ENCODE peak calls at places on chromosomes 13 and 19, in six cellular contexts. J is Peyer's patch, F is uterus, U is breast epithelium, K is tibial nerve, T is testis. H is an unnamed sample. For H3K4me1, the result is how much of the 10 kb centered on the place peaks cover.

GRCh38 chr19:50205681-50206138 is 2.3 kb downstream of the MYH14 start:
- DNase-seq in J (no peak), F (no peak), U (peak), K (no peak), T (no peak), H (peak)

GRCh38 chr19:17797397-17798201 is 2.7 kb downstream of the B3GNT3 start:
- DNase-seq in J (no peak), F (no peak), U (no peak), K (no peak), T (no peak), H (peak)

GRCh38 chr13:80945328-80945727 is 604.4 kb upstream of the SPRY2 start:
- DNase-seq in J (no peak), F (no peak), U (no peak), K (no peak), T (no peak), H (no peak)

GRCh38 chr13:31044658-31045620 is 112.5 kb downstream of the TEX26 start:
- DNase-seq in J (no peak), F (no peak), U (no peak), K (no peak), T (no peak), H (no peak)

GRCh38 chr13:106595623-106596022 is 27.7 kb upstream of the ARGLU1 start:
- DNase-seq in J (no peak), F (peak), U (no peak), K (no peak), T (peak), H (no peak)

GRCh38 chr13:36966404-36966803 is 32.7 kb downstream of the ALG5 start:
- DNase-seq in J (no peak), F (no peak), U (no peak), K (no peak), T (no peak), H (no peak)

GRCh38 chr13:48001127-48001881 is at the start of gene SUCLA2:
- DNase-seq in J (peak), F (peak), U (peak), K (peak), T (peak), H (peak)

GRCh38 chr13:32432856-32433255 is 4.9 kb upstream of the N4BP2L1 start:
- DNase-seq in J (no peak), F (no peak), U (peak), K (no peak), T (no peak), H (peak)

GRCh38 chr19:46866407-46867132 is 5.8 kb downstream of the ARHGAP35 start:
- DNase-seq in J (no peak), F (no peak), U (no peak), K (no peak), T (no peak), H (no peak)

GRCh38 chr13:20160346-20161274 is at the start of gene GJA3:
- DNase-seq in J (peak), F (no peak), U (no peak), K (no peak), T (peak), H (no peak)

GRCh38 chr13:100536643-100537180 is 51.9 kb downstream of the GGACT start:
- DNase-seq in J (no peak), F (no peak), U (no peak), K (no peak), T (no peak), H (no peak)

GRCh38 chr13:28047784-28048388 is 52.5 kb downstream of the FLT3 start:
- DNase-seq in J (no peak), F (no peak), U (no peak), K (no peak), T (no peak), H (no peak)

GRCh38 chr13:101875717-101876393 is 423.4 kb downstream of the ITGBL1 start:
- DNase-seq in J (no peak), F (no peak), U (no peak), K (peak), T (no peak), H (peak)

GRCh38 chr19:35944553-35944952 is 8.4 kb downstream of the LRFN3 start:
- DNase-seq in J (no peak), F (no peak), U (no peak), K (no peak), T (no peak), H (no peak)

GRCh38 chr13:76637651-76638111 is 248.5 kb downstream of the KCTD12 start:
- DNase-seq in J (no peak), F (no peak), U (no peak), K (no peak), T (no peak), H (no peak)

GRCh38 chr13:43444085-43444484 is 342.7 kb downstream of the ENOX1 start:
- DNase-seq in J (no peak), F (no peak), U (no peak), K (no peak), T (no peak), H (no peak)

GRCh38 chr13:29589967-29590366 is 5.5 kb downstream of the SLC7A1 start:
- DNase-seq in J (no peak), F (no peak), U (no peak), K (no peak), T (no peak), H (no peak)

GRCh38 chr13:29591310-29591709 is 4.2 kb downstream of the SLC7A1 start:
- DNase-seq in J (no peak), F (no peak), U (no peak), K (no peak), T (no peak), H (no peak)

GRCh38 chr13:29587645-29588044 is 7.8 kb downstream of the SLC7A1 start:
- DNase-seq in J (no peak), F (peak), U (no peak), K (no peak), T (peak), H (no peak)

GRCh38 chr13:29593605-29594297 is 1.7 kb downstream of the SLC7A1 start:
- DNase-seq in J (no peak), F (no peak), U (no peak), K (no peak), T (no peak), H (no peak)

GRCh38 chr13:29589234-29589633 is 6.3 kb downstream of the SLC7A1 start:
- DNase-seq in J (no peak), F (no peak), U (no peak), K (no peak), T (peak), H (no peak)
- H3K4me1 ChIP-seq in J (under half), F (under half), U (under half), K (under half), T (under half), H (under half)

GRCh38 chr19:48319647-48320537 is 5.5 kb upstream of the EMP3 start:
- DNase-seq in J (peak), F (peak), U (peak), K (peak), T (peak), H (peak)

GRCh38 chr19:48321372-48321621 is 4.1 kb upstream of the EMP3 start:
- DNase-seq in J (peak), F (peak), U (peak), K (peak), T (peak), H (peak)

GRCh38 chr19:48318286-48318987 is 6.9 kb upstream of the EMP3 start:
- DNase-seq in J (no peak), F (no peak), U (no peak), K (no peak), T (no peak), H (no peak)

GRCh38 chr19:48325265-48325910 is at the start of gene EMP3:
- DNase-seq in J (peak), F (peak), U (peak), K (peak), T (peak), H (peak)

GRCh38 chr19:48321622-48322591 is 3.4 kb upstream of the EMP3 start:
- DNase-seq in J (peak), F (peak), U (peak), K (peak), T (peak), H (peak)
- TF ChIP-seq POLR2A in J (peak), F (peak), U (peak), K (peak), T (peak), H (peak)

GRCh38 chr19:1066748-1067340 is at the start of gene ARHGAP45:
- DNase-seq in J (peak), F (no peak), U (no peak), K (no peak), T (no peak), H (no peak)

GRCh38 chr19:1069009-1069779 is 2.2 kb downstream of the ARHGAP45 start:
- DNase-seq in J (peak), F (no peak), U (no peak), K (peak), T (peak), H (no peak)

GRCh38 chr19:1067341-1068103 is 555 bp downstream of the ARHGAP45 start:
- DNase-seq in J (no peak), F (no peak), U (no peak), K (no peak), T (no peak), H (no peak)

GRCh38 chr19:1066251-1066747 is 668 bp upstream of the ARHGAP45 start:
- DNase-seq in J (no peak), F (no peak), U (no peak), K (no peak), T (no peak), H (no peak)

DNA sequence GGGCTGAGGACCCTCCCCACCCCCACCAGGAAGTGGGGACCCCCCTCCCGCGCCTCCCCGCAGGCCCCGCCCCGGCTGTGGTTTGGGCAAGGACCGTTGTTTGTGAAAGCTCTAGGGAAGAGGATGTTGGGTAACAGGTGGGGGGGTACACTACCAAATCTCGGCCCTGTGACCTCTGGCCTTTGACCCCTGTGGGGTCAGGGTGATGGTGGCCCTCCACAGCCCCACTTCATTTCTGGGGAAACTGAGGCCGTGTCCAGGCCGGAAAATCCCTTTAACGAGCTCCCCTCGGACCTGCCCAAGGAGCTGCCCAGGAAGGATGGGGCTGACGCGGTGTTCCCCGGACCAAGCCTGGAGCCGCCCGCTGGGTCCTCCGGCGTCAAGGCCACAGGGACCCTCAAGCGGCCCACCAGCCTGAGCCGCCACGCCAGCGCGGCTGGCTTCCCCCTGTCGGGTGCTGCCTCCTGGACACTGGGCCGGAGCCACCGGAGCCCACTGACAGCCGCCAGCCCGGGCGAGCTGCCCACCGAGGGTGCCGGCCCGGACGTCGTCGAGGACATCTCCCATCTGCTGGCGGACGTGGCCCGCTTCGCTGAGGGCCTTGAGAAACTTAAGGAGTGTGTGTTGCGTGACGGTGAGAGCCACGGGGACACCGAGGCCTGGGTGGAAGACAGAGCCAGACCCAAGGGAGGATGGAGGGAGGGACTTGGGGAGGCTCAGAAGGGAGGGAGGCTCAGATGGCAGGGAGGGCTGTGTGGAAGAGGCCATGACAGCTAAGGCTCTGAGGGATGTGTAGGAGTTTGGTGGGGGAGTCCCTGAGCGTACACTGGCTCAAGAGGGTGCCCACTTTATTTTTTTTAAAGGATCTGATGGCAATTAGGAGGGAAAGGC is 1.4 kb downstream of the ARHGAP45 start:
- DNase-seq in J (peak), F (no peak), U (no peak), K (peak), T (no peak), H (no peak)
- H3K4me1 ChIP-seq in J (under half), F (under half), U (under half), K (under half), T (under half), H (under half)

DNA sequence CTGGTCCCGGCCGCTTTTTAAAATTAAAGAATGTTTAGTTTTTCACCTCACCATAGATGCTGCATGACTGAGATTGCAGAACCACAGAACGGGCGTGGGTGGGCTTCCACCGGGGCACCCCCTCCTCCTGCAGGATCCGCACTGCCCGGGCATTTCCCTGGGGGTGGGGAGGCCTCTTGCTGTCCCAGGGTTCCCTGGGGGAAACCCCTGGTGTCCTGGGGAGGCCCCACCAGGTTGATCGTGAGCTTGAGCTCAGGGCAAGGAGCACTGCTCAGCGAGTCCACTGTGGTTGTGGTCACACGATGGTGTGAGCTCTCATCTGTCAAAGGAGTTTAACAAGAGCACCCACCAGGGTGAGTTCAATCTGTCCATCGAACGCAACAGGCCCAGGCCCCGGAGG is 11.4 kb upstream of the TCF3 start:
- DNase-seq in J (peak), F (no peak), U (no peak), K (no peak), T (no peak), H (no peak)
- TF ChIP-seq POLR2A in J (no peak), F (no peak), U (no peak), K (no peak), T (no peak), H (no peak)

GRCh38 chr19:41548047-41548446 is 27.9 kb upstream of the CEACAM21 start:
- DNase-seq in J (no peak), F (no peak), U (no peak), K (no peak), T (no peak), H (no peak)
- H3K4me1 ChIP-seq in J (under half), F (under half), U (under half), K (under half), T (under half), H (under half)

GRCh38 chr19:51687791-51688664 is 5.1 kb upstream of the SPACA6 start:
- DNase-seq in J (no peak), F (peak), U (peak), K (peak), T (peak), H (no peak)

GRCh38 chr19:51691122-51692064 is 1.7 kb upstream of the SPACA6 start:
- DNase-seq in J (no peak), F (no peak), U (no peak), K (no peak), T (peak), H (no peak)

GRCh38 chr19:51690359-51691121 is 2.6 kb upstream of the SPACA6 start:
- DNase-seq in J (peak), F (peak), U (peak), K (peak), T (peak), H (peak)

GRCh38 chr19:51689751-51690358 is 3.3 kb upstream of the SPACA6 start:
- DNase-seq in J (no peak), F (peak), U (no peak), K (peak), T (peak), H (no peak)

DNA sequence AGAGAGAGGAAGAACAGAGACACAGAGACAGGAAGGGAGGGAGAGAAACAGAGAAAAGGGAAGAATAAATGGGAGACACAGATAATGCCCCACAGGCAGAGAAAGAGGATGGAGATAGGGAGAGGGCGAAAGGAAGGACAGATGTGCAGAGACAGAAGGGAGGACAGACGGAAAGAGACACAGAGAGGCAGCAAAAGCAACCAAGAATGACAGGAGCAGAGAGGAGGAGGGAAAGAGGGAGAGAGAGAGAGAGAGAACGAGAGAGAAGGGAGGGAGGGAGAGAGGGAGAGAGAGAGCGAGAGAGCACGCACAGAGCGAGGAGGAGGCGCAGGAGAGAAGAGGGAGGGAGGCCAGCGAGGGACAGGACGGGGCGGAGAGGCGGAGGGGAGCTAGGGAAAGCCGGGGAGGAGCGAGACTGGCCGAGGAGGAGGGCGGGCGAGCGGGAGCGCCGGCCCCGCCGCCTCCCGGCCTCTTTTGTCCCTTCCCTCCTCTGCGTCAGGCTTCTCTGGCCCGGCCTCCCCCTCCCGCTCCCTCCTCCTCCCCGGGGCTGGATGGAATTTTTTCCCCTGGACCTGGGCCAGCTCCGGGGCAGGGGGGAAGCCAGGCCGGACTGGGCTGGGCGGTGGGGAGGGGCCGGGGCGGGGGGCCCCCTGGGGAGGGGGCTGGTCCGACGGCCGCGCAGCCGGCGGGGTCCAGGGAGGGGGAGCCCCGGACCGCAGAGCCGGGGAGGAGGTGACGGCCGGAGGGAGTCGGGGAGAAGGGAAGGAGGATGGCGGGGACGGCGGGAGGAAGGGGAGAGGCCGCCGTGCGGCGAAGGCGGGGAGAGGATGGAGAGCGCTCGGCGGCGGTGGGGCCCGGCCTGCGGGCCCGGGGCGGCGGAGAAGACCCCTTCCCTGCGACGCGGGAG is 4.2 kb upstream of the SPACA6 start:
- DNase-seq in J (peak), F (peak), U (peak), K (peak), T (peak), H (peak)
- TF ChIP-seq POLR2A in J (no peak), F (peak), U (no peak), K (peak), T (no peak), H (peak)

DNA sequence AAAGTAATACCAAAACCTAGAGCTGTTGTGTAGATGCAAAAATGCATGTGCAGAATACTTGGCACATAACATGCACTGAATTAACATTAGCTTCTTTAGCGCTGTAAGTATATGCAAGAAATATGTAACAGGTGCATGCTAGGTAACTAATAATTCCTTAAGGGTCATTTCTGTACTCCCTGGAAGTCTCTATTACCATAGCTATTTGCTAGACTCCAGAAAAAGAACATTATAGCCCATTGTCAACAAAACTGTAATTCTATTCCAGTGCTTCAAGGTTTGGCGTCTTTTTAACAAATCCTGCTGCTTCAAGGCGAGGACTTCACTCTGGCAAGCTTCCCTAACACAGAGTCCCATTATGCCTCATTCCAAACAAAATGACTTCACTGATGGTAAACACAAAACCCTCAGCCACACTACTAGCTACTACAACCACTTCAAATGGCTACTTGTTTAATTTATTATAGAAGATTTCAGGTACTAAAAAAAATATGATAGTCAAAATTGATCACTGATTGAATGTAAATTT is 32.7 kb downstream of the ELF1 start:
- DNase-seq in J (no peak), F (no peak), U (no peak), K (no peak), T (no peak), H (no peak)
- H3K4me1 ChIP-seq in J (under half), F (under half), U (under half), K (under half), T (under half), H (under half)

DNA sequence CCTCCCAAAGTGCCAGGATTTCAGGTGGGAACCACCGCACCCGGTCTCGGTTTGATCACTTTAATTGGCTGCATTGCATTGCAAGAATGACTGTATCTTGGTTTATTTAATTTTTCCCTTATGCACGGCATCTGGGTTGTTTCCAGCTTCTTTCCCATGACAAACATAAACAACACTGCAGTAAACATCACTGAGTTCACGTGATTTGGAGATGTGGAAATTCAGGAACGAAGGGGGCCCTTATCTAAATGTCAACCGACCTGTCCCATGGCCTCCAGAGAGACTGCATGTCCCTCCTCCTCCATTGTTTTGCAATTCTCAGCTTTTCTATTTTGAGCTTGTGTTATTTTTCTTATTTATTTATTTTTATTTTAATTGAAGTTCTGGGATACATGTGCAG is 14.4 kb upstream of the SULT2B1 start:
- DNase-seq in J (no peak), F (no peak), U (no peak), K (no peak), T (no peak), H (no peak)
- TF ChIP-seq POLR2A in J (no peak), F (no peak), U (no peak), K (no peak), T (no peak), H (no peak)

DNA sequence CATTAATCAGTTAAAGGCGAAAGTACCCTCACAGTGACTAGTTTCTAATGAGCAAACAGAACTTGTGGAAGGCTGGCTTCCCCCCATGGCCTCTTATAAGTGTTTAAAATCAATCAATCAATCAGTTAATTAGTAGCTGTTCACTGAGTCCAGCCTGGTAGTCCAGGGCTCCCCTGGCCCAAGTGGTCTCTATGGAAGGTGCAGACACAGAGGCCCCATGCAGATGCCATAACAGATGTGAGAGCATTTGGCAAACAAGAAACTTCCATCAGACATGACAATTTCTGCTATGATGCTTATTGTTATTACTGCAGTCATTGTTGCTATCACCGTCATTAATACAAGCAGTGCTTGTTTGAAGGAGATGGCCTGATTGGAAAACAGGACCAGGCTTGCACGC is 179.0 kb upstream of the TSHZ3 start:
- DNase-seq in J (no peak), F (no peak), U (no peak), K (no peak), T (no peak), H (no peak)
- H3K4me1 ChIP-seq in J (under half), F (under half), U (under half), K (under half), T (under half), H (under half)

H was measured in prostate gland.